ENCODE peak calls at places on chromosomes 7 and 10, in five cellular contexts. Z is MM.1S, U is hepatocyte, S is SK-N-SH, Q is GM23248. K is an unnamed sample.

GRCh38 chr10:22252801-22253577 is 35.2 kb upstream of the EBLN1 start:
- DNase-seq in Q (peak; percentile 60), Z (peak; percentile 53), U (peak; percentile 15), S (no peak), K (peak; percentile 58)

GRCh38 chr10:73914036-73914435 is 3.1 kb downstream of the PLAU start:
- DNase-seq in Q (no peak), S (no peak), Z (no peak), U (no peak), K (no peak)

GRCh38 chr10:114436941-114437340 is 32.6 kb upstream of the AFAP1L2 start:
- DNase-seq in S (no peak), Z (no peak), Q (no peak), U (no peak), K (no peak)

GRCh38 chr7:43769791-43770465 is 11.4 kb downstream of the BLVRA start:
- DNase-seq in S (no peak), U (no peak), Z (no peak), Q (no peak), K (no peak)

GRCh38 chr7:32910195-32910594 is 18.6 kb upstream of the KBTBD2 start:
- DNase-seq in U (no peak), Z (no peak), Q (no peak), S (no peak), K (no peak)

GRCh38 chr7:94240902-94241301 is 153.8 kb upstream of the COL1A2 start:
- DNase-seq in Q (peak; percentile 46), S (no peak), U (no peak), Z (no peak), K (no peak)

GRCh38 chr10:65570143-65571010 is 1355.5 kb upstream of the LRRTM3 start:
- DNase-seq in U (peak; percentile 81), Q (no peak), Z (no peak), S (peak; percentile 51), K (peak; percentile 78)

GRCh38 chr7:57367171-57367570 is 82.8 kb upstream of the ZNF716 start:
- DNase-seq in S (no peak), Q (no peak), U (no peak), Z (no peak), K (no peak)

GRCh38 chr10:17216217-17216900 is 11.7 kb upstream of the VIM start:
- DNase-seq in S (no peak), Q (peak; percentile 98), U (peak; percentile 51), Z (peak; percentile 40), K (no peak)

GRCh38 chr10:60286436-60287023 is 103.1 kb downstream of the ANK3 start:
- DNase-seq in Q (no peak), U (no peak), Z (no peak), S (no peak), K (no peak)
- TF ChIP-seq EZH2phosphoT487 in Q (no peak), U (no peak), Z (no peak), S (no peak), K (no peak)

GRCh38 chr7:45867471-45867870 is 5.4 kb downstream of the CCDC201 start:
- DNase-seq in S (no peak), Q (no peak), U (no peak), Z (no peak), K (no peak)

GRCh38 chr7:45869426-45869825 is 3.5 kb downstream of the CCDC201 start:
- DNase-seq in S (no peak), Z (no peak), U (no peak), Q (no peak), K (no peak)

GRCh38 chr7:45865594-45866410 is 7.1 kb downstream of the CCDC201 start:
- DNase-seq in S (no peak), Z (no peak), Q (no peak), U (no peak), K (no peak)

DNA sequence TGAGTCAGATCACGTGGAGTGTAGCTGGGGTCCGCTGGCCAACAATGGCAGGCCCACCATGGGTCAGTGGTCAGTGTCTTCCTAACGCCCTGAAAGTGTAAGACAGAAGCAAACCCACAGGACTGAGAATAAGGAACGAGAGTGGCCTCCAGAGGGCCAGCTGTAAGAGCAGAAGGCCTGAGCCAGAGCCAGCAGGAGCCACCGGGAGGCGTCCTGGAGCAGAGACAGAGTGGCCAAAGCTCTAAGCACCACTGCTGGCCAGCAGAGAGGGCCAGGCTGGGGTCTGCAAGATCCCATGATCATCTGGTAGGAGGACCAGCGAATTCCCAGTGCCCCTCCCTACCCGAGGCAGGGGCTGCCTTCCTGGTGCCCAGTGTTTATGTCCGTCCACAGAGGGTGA is 9.2 kb downstream of the CCDC201 start:
- DNase-seq in S (no peak), Z (no peak), U (no peak), Q (peak; percentile 33), K (peak; percentile 60)
- TF ChIP-seq EZH2phosphoT487 in S (no peak), Z (no peak), U (no peak), Q (no peak), K (no peak)

GRCh38 chr10:21077681-21078080 is 180.6 kb upstream of the NEBL start:
- DNase-seq in Q (no peak), S (no peak), U (no peak), Z (no peak), K (no peak)

GRCh38 chr10:21079330-21079658 is 182.2 kb upstream of the NEBL start:
- DNase-seq in U (no peak), S (no peak), Q (no peak), Z (no peak), K (no peak)

GRCh38 chr10:21080246-21080645 is 183.1 kb upstream of the NEBL start:
- DNase-seq in Z (no peak), Q (peak; percentile 25), S (no peak), U (no peak), K (no peak)

GRCh38 chr10:21076381-21076780 is 179.3 kb upstream of the NEBL start:
- DNase-seq in Z (no peak), S (no peak), U (no peak), Q (no peak), K (no peak)

GRCh38 chr10:21078410-21079329 is 181.6 kb upstream of the NEBL start:
- DNase-seq in Q (peak; percentile 78), U (peak; percentile 80), Z (peak; percentile 55), S (peak; percentile 63), K (peak; percentile 88)
- TF ChIP-seq EZH2phosphoT487 in Q (no peak), U (no peak), Z (no peak), S (no peak), K (no peak)

GRCh38 chr7:96397936-96398596 is 76.2 kb upstream of the SLC25A13 start:
- DNase-seq in S (no peak), U (no peak), Q (peak; percentile 25), Z (no peak), K (peak; percentile 7)
- TF ChIP-seq EZH2phosphoT487 in S (no peak), U (no peak), Q (no peak), Z (no peak), K (no peak)

DNA sequence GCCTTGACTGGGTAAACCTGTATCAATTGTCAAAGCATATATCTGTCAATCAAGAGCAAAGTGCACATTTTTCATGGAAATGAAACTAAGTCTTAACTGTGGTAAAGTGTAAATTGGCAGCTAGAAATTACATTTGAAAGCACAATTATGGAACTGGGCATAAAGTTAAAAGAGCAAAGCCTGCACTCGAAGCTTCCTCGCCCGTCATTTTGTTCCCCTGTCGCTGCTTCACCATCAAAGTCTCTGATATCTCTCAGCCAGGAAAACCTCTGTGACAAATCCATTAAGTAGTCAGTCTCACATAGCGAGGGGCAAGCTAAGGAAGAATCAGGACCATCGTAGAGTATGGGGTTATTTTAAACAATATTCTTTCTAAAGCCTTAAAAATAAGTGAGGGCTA is 27.9 kb downstream of the PON1 start:
- DNase-seq in S (no peak), Q (no peak), Z (no peak), U (no peak), K (no peak)
- TF ChIP-seq EZH2phosphoT487 in S (no peak), Q (no peak), Z (no peak), U (no peak), K (no peak)

DNA sequence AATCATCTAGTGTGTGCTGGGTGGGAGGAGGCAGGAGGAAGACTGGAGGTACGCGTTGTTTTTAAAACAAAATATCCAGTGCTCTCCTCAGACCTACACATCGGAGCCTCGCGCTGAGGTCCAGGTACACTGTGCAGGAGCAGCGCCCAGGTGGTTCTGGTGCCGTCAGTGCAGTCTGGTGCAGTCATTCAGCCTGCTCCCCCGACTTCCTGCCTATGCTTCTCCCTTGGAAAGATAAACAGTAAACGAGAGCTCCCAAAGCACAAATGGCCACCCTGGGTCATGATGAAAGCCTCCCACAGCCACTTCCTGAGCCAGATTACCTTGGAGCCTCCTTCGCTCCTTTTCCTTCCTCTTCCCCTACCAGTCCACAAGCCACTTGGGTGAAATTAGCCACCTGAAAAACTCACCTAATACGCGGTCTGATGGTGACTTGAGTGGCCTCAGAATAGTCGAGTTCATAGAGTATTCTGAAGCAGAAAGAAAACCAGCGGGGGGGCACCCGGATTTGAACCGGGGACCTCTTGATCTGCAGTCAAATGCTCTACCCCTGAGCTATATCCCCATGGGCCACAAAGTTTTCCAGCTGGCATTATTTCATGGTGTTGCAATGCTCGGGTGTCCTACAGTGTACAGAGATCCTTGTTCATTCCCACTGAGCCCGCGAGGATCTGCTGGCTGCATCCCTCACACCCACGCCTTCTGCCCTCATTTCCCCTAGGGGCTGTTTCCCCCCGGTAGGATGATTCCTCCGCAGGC is 82.5 kb downstream of the ZNF467 start:
- DNase-seq in S (peak; percentile 54), Q (peak; percentile 85), Z (no peak), U (peak; percentile 47), K (peak; percentile 73)
- TF ChIP-seq EZH2phosphoT487 in S (no peak), Q (no peak), Z (no peak), U (no peak), K (no peak)

DNA sequence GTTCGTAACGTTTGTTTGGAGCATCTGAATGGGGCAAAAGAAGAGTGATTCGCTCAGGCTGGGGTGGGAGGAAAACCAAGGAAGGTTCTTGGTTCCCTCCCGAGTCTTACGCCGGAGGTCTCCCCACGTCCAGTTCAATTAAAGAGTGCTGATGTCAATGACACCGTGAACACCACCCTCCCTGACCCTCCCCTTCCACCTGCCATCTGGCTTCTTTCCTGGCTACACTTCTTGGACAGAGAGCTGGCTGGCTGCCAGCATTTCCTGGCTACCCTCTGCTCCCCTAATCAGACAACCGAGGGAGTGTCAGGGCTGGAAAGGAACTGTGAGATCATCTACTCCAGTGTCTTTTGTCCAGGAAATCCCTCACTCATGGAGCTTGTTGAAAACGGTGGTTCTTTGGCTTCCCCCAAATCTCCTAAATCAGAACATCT is 24.1 kb upstream of the FFAR4 start:
- DNase-seq in Q (peak; percentile 30), U (peak; percentile 79), Z (no peak), S (peak; percentile 68), K (peak; percentile 13)
- TF ChIP-seq EZH2phosphoT487 in Q (no peak), U (no peak), Z (no peak), S (no peak), K (no peak)